ENCODE peak calls at places on chromosomes 12 and 14, in five cellular contexts. J is K562, U is HepG2, B is H1, P is GM12878. V is an unnamed sample.
A peak's percentile ranks its signal among the peaks of the same experiment; 100 is the strongest.

GRCh38 chr12:96513681-96514080 is 24.3 kb downstream of the CFAP54 start:
- DNase-seq in U (no peak), B (no peak), P (no peak), J (no peak), V (no peak)

GRCh38 chr14:62734831-62735230 is 310.4 kb downstream of the KCNH5 start:
- DNase-seq in P (no peak), B (no peak), J (no peak), U (no peak), V (no peak)

GRCh38 chr14:55285048-55285652 is 13.9 kb downstream of the FBXO34 start:
- DNase-seq in U (no peak), J (no peak), P (no peak), B (no peak), V (no peak)

GRCh38 chr12:130438711-130439110 is 101.0 kb downstream of the PIWIL1 start:
- DNase-seq in B (no peak), P (no peak), U (no peak), J (no peak), V (no peak)

GRCh38 chr14:55133416-55133815 is 4.4 kb downstream of the LGALS3 start:
- DNase-seq in U (no peak), B (no peak), P (no peak), J (no peak), V (peak; percentile 28)

GRCh38 chr14:61033024-61033423 is 52.0 kb downstream of the SLC38A6 start:
- DNase-seq in B (no peak), U (no peak), P (no peak), J (no peak), V (no peak)

GRCh38 chr12:19437996-19438395 is 1.3 kb upstream of the AEBP2 start:
- DNase-seq in P (no peak), B (peak; percentile 42), U (no peak), J (no peak), V (no peak)

GRCh38 chr12:13530966-13531365 is 334.4 kb downstream of the EMP1 start:
- DNase-seq in U (no peak), B (no peak), J (no peak), P (no peak), V (no peak)

GRCh38 chr12:6323340-6323994 is 13.0 kb downstream of the PLEKHG6 start:
- DNase-seq in J (peak; percentile 73), P (peak; percentile 71), B (no peak), U (peak; percentile 78), V (peak; percentile 70)

GRCh38 chr14:55212611-55213010 is 21.2 kb upstream of the DLGAP5 start:
- DNase-seq in B (no peak), P (no peak), J (no peak), U (no peak), V (no peak)

GRCh38 chr12:121144416-121144914 is 11.8 kb downstream of the P2RX7 start:
- DNase-seq in P (no peak), B (no peak), U (no peak), J (no peak), V (no peak)

GRCh38 chr14:96166475-96167223 is 38.0 kb upstream of the BDKRB2 start:
- DNase-seq in B (no peak), P (no peak), U (no peak), J (no peak), V (no peak)

GRCh38 chr14:53306926-53307325 is 153.8 kb upstream of the DDHD1 start:
- DNase-seq in B (no peak), J (peak; percentile 2), P (no peak), U (peak; percentile 16), V (no peak)

GRCh38 chr12:6570264-6570887 is 2.3 kb upstream of the NOP2 start:
- DNase-seq in U (peak; percentile 63), B (peak; percentile 87), P (no peak), J (peak; percentile 43), V (peak; percentile 37)

GRCh38 chr14:72675126-72675525 is 218.8 kb downstream of the DPF3 start:
- DNase-seq in P (no peak), B (no peak), U (no peak), J (no peak), V (no peak)

GRCh38 chr14:56194062-56194461 is 75.9 kb downstream of the PELI2 start:
- DNase-seq in P (no peak), B (no peak), U (no peak), J (no peak), V (no peak)

GRCh38 chr12:4006743-4007142 is 133.5 kb upstream of the PARP11 start:
- DNase-seq in B (no peak), J (no peak), U (no peak), P (no peak), V (no peak)

GRCh38 chr14:56180754-56181542 is 62.7 kb downstream of the PELI2 start:
- DNase-seq in U (no peak), J (no peak), P (no peak), B (no peak), V (no peak)

GRCh38 chr12:52029686-52030085 is 21.6 kb upstream of the NR4A1 start:
- DNase-seq in P (no peak), J (peak; percentile 55), B (peak; percentile 71), U (no peak), V (no peak)

GRCh38 chr12:112170376-112170775 is 45.0 kb downstream of the TRAFD1 start:
- DNase-seq in J (peak; percentile 80), U (no peak), B (no peak), P (no peak), V (no peak)

GRCh38 chr12:49200882-49201594 is 12.2 kb upstream of the TUBA1A start:
- DNase-seq in B (no peak), P (peak; percentile 17), U (no peak), J (peak; percentile 61), V (peak; percentile 51)

GRCh38 chr12:26767116-26767515 is 65.9 kb downstream of the ITPR2 start:
- DNase-seq in J (no peak), U (peak; percentile 67), P (no peak), B (no peak), V (no peak)

GRCh38 chr14:32469388-32470160 is 140.5 kb downstream of the AKAP6 start:
- DNase-seq in P (no peak), B (no peak), U (peak; percentile 63), J (peak; percentile 8), V (peak; percentile 26)

GRCh38 chr14:55572578-55572977 is 7.4 kb upstream of the KTN1 start:
- DNase-seq in U (peak; percentile 72), J (peak; percentile 24), B (no peak), P (no peak), V (no peak)

GRCh38 chr12:127893875-127894635 is 372.9 kb upstream of the TMEM132C start:
- DNase-seq in U (no peak), J (no peak), P (no peak), B (peak; percentile 50), V (no peak)

GRCh38 chr14:57275023-57275664 is 6.4 kb downstream of the AP5M1 start:
- DNase-seq in B (no peak), P (no peak), J (no peak), U (no peak), V (no peak)

GRCh38 chr14:93967637-93968250 is 8.6 kb downstream of the ASB2 start:
- DNase-seq in P (peak; percentile 86), J (no peak), B (no peak), U (no peak), V (no peak)
- TF ChIP-seq RAD21 in P (no peak), J (no peak), B (no peak), U (no peak), V (no peak)

DNA sequence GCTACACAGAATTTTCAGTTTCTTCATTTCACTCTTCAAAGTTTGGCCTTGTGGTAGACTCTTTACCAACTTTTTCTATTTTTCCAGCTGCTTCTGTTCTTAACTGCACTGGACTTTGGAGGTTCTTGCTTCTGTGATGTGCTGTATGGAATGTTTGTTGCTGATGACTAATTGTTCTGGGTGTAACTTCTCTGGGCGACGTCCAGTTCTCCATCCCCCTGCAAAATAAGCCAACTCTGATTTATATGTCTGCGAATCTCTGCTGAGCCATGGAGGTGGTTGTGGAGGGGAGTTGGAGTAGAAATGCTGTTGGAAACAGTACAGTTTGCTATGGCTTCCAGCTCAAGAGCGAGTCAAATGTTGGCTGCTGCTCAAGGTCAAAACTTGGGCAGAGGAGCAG is 113.9 kb upstream of the DYRK2 start:
- DNase-seq in U (no peak), J (no peak), P (no peak), B (no peak), V (no peak)
- TF ChIP-seq SRF in U (no peak), J (no peak), P (no peak), B (no peak), V (no peak)

GRCh38 chr12:17151917-17152316 is 546.0 kb upstream of the LMO3 start:
- DNase-seq in J (no peak), P (no peak), U (peak; percentile 1), B (no peak), V (no peak)

DNA sequence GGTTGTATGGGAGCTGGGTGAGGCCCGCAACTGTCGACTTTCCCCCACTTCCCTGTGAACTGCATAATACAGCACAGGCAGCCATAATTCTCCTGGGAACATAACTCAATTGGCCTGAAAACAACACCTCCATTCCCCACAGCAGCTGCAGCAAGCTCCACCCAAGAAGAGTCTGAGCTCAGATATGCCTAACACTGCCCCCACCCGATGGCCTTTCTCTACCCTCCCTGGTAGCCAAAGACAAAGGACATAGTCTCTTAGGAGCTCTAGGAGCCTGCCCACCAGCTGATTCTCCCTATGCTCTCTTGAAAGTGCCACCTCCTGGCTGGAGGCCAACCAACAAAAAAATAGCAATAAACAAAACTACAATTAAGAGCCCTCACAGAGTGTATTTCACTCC is 542.7 kb upstream of the LMO3 start:
- DNase-seq in B (no peak), U (no peak), P (no peak), J (no peak), V (no peak)
- TF ChIP-seq RAD21 in B (no peak), U (no peak), P (no peak), J (no peak), V (no peak)

DNA sequence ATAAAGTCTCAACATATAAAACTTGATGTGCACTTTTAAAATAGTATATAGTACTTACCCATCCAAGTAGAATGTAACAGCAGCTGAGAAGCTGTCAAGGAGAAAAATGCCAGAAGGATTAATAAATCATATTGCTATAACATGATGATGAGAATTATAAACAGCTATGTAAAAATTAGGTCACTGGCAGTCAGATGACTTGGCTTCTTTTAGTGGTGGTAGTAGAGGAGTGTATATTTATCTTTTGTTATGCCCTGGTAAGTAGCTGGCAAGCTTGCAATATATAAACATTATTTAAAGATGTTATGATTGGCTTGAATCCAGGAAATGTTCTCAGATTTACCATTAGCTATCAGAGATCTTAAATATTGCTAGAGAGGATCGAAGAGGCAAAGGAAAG is 471.0 kb upstream of the MGAT4C start:
- DNase-seq in P (no peak), B (no peak), J (no peak), U (no peak), V (no peak)
- TF ChIP-seq SRF in P (no peak), B (no peak), J (no peak), U (no peak), V (no peak)

DNA sequence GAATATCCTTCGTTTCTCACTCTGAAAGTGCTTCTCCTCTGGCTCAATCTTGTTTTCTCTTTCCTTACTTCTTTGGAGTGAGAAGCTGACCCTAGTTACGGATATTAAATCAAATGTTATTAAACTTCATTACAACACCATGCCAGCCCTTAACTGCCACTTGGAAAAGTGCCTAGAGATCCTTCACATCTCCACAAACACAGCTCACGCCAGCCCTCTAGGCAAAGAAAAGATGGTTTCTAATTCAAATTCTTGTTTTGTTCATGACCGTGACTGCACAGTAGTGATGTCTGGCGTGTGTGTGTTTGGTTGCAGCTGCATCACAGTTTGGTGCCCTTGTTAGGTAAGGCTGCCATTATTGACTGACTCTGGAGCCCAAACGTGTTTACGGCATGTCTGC is 113.0 kb downstream of the BEGAIN start:
- DNase-seq in B (no peak), U (no peak), P (no peak), J (no peak), V (no peak)
- TF ChIP-seq RAD21 in B (no peak), U (no peak), P (no peak), J (no peak), V (no peak)